ENCODE peak calls at places on chromosomes 6 and 20, in ten cellular contexts. P is activated T-cell treated with anti-CD3 and anti-CD28 coated beads, Interleukin-2, amount 50 U/mL, for 4 hours; N is cardiac fibroblast; R is endothelial cell; I is germinal center; V is naive thymus-derived CD8-positive, alpha-beta T cell; Y is mammary epithelial cell; F is substantia nigra; Z is posterior cingulate gyrus; U is SK-N-DZ. H is an unnamed sample.

GRCh38 chr6:87875781-87876180 is 171.9 kb upstream of the SPACA1 start:
- DNase-seq in U (no peak), R (no peak), V (no peak), Y (no peak), Z (no peak), F (no peak), P (no peak), I (no peak), N (no peak), H (no peak)

GRCh38 chr20:36482044-36482473 is 59.3 kb upstream of the MYL9 start:
- DNase-seq in F (peak; percentile 33), V (no peak), P (no peak), R (no peak), Z (no peak), Y (no peak), N (no peak), I (no peak), U (no peak), H (no peak)

GRCh38 chr20:36399147-36399968 is 93.2 kb downstream of the DLGAP4 start:
- DNase-seq in Y (peak; percentile 53), Z (peak; percentile 40), R (peak; percentile 91), P (no peak), I (peak; percentile 59), F (no peak), V (no peak), N (peak; percentile 48), U (peak; percentile 78), H (no peak)

GRCh38 chr6:147156799-147157382 is 47.3 kb upstream of the STXBP5 start:
- DNase-seq in F (no peak), U (no peak), P (no peak), R (no peak), N (peak; percentile 79), V (no peak), Z (no peak), Y (peak; percentile 39), I (no peak), H (no peak)

GRCh38 chr6:35507221-35507620 is 5.5 kb downstream of the TULP1 start:
- DNase-seq in V (no peak), F (no peak), U (no peak), Y (no peak), I (no peak), N (peak; percentile 37), Z (no peak), P (no peak), R (no peak), H (no peak)

GRCh38 chr20:2752631-2753455 is 47.6 kb downstream of the CPXM1 start:
- DNase-seq in V (peak; percentile 23), Y (no peak), U (no peak), I (peak; percentile 56), N (peak; percentile 50), F (no peak), P (peak; percentile 40), Z (no peak), R (peak; percentile 62), H (no peak)

GRCh38 chr6:132198896-132199295 is 202.4 kb downstream of the MOXD1 start:
- DNase-seq in P (no peak), V (no peak), F (no peak), I (no peak), N (peak; percentile 81), U (no peak), R (no peak), Z (no peak), Y (no peak), H (no peak)

GRCh38 chr6:40477246-40478126 is 109.7 kb downstream of the LRFN2 start:
- DNase-seq in F (no peak), Y (no peak), Z (peak; percentile 21), N (no peak), I (no peak), U (no peak), V (peak; percentile 9), P (no peak), R (no peak), H (no peak)

GRCh38 chr6:42279966-42280629 is 62.4 kb upstream of the MRPS10 start:
- DNase-seq in Y (no peak), U (no peak), P (no peak), V (no peak), I (no peak), F (no peak), R (no peak), N (peak; percentile 66), Z (no peak), H (no peak)

GRCh38 chr20:51062065-51062464 is 39.2 kb upstream of the KCNG1 start:
- DNase-seq in U (no peak), Z (no peak), R (no peak), F (no peak), Y (no peak), I (no peak), P (no peak), V (no peak), N (peak; percentile 32), H (peak; percentile 13)

GRCh38 chr6:141719476-141719875 is 413.2 kb upstream of the GJE1 start:
- DNase-seq in Y (no peak), P (no peak), Z (no peak), I (no peak), U (no peak), V (no peak), F (no peak), R (no peak), N (no peak), H (no peak)

GRCh38 chr6:129630606-129631005 is 79.4 kb downstream of the ARHGAP18 start:
- DNase-seq in Y (no peak), U (no peak), P (no peak), R (no peak), N (no peak), V (no peak), F (no peak), Z (no peak), I (no peak), H (no peak)

GRCh38 chr6:52664991-52665686 is 5.8 kb upstream of the TMEM14A start:
- DNase-seq in N (peak; percentile 15), I (no peak), Y (no peak), R (no peak), V (no peak), U (no peak), P (no peak), Z (no peak), F (no peak), H (no peak)

GRCh38 chr6:12903246-12903645 is 186.7 kb downstream of the PHACTR1 start:
- DNase-seq in I (no peak), Z (no peak), R (no peak), P (no peak), U (no peak), F (no peak), N (no peak), V (no peak), Y (no peak), H (no peak)

GRCh38 chr6:20907486-20908071 is 373.3 kb downstream of the CDKAL1 start:
- DNase-seq in I (no peak), P (no peak), U (no peak), Y (no peak), V (no peak), R (no peak), F (no peak), N (no peak), Z (no peak), H (no peak)

GRCh38 chr20:34415079-34415478 is 52.0 kb downstream of the ITCH start:
- DNase-seq in I (no peak), P (no peak), V (no peak), N (peak; percentile 40), Z (no peak), Y (no peak), U (no peak), R (no peak), F (no peak), H (no peak)

GRCh38 chr6:103874575-103874974 is 985.1 kb downstream of the HACE1 start:
- DNase-seq in P (no peak), R (no peak), V (no peak), F (no peak), Z (no peak), N (no peak), U (no peak), Y (no peak), I (no peak), H (no peak)

GRCh38 chr6:4776967-4777925 is 1.0 kb downstream of the CDYL start:
- DNase-seq in Z (peak; percentile 3), V (no peak), R (no peak), P (peak; percentile 13), U (no peak), I (peak; percentile 37), F (no peak), N (peak; percentile 52), Y (peak; percentile 48), H (peak; percentile 10)